ENCODE peak calls at places on chromosomes 6 and 20, in nine cellular contexts. L is AG10803; E is Peyer's patch; Z is CD8-positive, alpha-beta T cell; Q is cardiac fibroblast; M is hepatocyte; V is AG04450; J is transverse colon; O is kidney epithelial cell. I is an unnamed sample.

GRCh38 chr6:106801256-106801655 is 171.9 kb downstream of the QRSL1 start:
- DNase-seq in L (no peak), E (no peak), Z (no peak), Q (no peak), M (no peak), V (no peak), J (no peak), O (no peak), I (no peak)

GRCh38 chr20:23165307-23165750 is 79.2 kb upstream of the CD93 start:
- DNase-seq in L (no peak), E (peak; percentile 66), Z (no peak), Q (no peak), M (peak; percentile 52), V (no peak), J (peak; percentile 53), O (no peak), I (peak; percentile 23)

GRCh38 chr6:40328376-40328987 is 258.7 kb downstream of the LRFN2 start:
- DNase-seq in L (no peak), E (peak; percentile 64), Z (peak; percentile 40), Q (no peak), M (peak; percentile 75), V (no peak), J (peak; percentile 51), O (no peak), I (peak; percentile 78)

GRCh38 chr20:48614593-48615274 is 213.1 kb downstream of the PREX1 start:
- DNase-seq in L (no peak), E (peak; percentile 24), Z (no peak), Q (no peak), M (no peak), V (no peak), J (no peak), O (no peak), I (no peak)

GRCh38 chr20:51092238-51092822 is 69.4 kb upstream of the KCNG1 start:
- DNase-seq in L (peak; percentile 34), E (no peak), Z (no peak), Q (no peak), M (no peak), V (no peak), J (no peak), O (no peak), I (no peak)

GRCh38 chr20:21710341-21710740 is 4.9 kb downstream of the PAX1 start:
- DNase-seq in L (no peak), E (no peak), Z (no peak), Q (no peak), M (no peak), V (no peak), J (no peak), O (no peak), I (no peak)

GRCh38 chr6:11413728-11414127 is 123.8 kb upstream of the TMEM170B start:
- DNase-seq in L (peak; percentile 70), E (no peak), Z (no peak), Q (peak; percentile 78), M (no peak), V (no peak), J (no peak), O (no peak), I (no peak)

GRCh38 chr6:69917834-69918233 is 51.5 kb downstream of the COL19A1 start:
- DNase-seq in L (peak; percentile 28), E (no peak), Z (no peak), Q (peak; percentile 94), M (no peak), V (no peak), J (no peak), O (peak; percentile 64), I (no peak)

GRCh38 chr6:27214126-27214601 is 33.3 kb upstream of the PRSS16 start:
- DNase-seq in L (no peak), E (no peak), Z (no peak), Q (peak; percentile 32), M (no peak), V (no peak), J (no peak), O (no peak), I (no peak)

GRCh38 chr6:131954775-131955107 is 3.6 kb upstream of the CCN2 start:
- DNase-seq in L (peak; percentile 81), E (no peak), Z (no peak), Q (peak; percentile 100), M (peak; percentile 84), V (peak; percentile 99), J (peak; percentile 77), O (peak; percentile 91), I (peak; percentile 81)

GRCh38 chr6:109902870-109903269 is 75.2 kb upstream of the GPR6 start:
- DNase-seq in L (no peak), E (no peak), Z (no peak), Q (no peak), M (no peak), V (no peak), J (no peak), O (no peak), I (no peak)

GRCh38 chr20:63290677-63291472 is 2.1 kb upstream of the COL20A1 start:
- DNase-seq in L (peak; percentile 29), E (peak; percentile 74), Z (peak; percentile 62), Q (peak; percentile 34), M (peak; percentile 73), V (no peak), J (peak; percentile 41), O (no peak), I (peak; percentile 61)
- TF ChIP-seq CTCF in L (peak; percentile 57), E (peak; percentile 59), Z (peak; percentile 76), Q (peak; percentile 64), M (peak; percentile 65), V (peak; percentile 67), J (peak; percentile 62), O (peak; percentile 75), I (peak; percentile 75)

GRCh38 chr6:167485186-167485978 is 160.5 kb downstream of the TTLL2 start:
- DNase-seq in L (no peak), E (no peak), Z (no peak), Q (peak; percentile 25), M (peak; percentile 60), V (no peak), J (no peak), O (no peak), I (no peak)
- TF ChIP-seq CTCF in L (no peak), E (no peak), Z (no peak), Q (peak; percentile 15), M (peak; percentile 62), V (no peak), J (no peak), O (peak; percentile 33), I (peak; percentile 19)

GRCh38 chr20:6122873-6123649 is at the start of gene FERMT1:
- DNase-seq in L (peak; percentile 65), E (peak; percentile 86), Z (no peak), Q (peak; percentile 76), M (peak; percentile 89), V (no peak), J (peak; percentile 82), O (peak; percentile 34), I (peak; percentile 68)
- TF ChIP-seq CTCF in L (peak; percentile 22), E (no peak), Z (no peak), Q (peak; percentile 18), M (peak; percentile 38), V (no peak), J (no peak), O (peak; percentile 9), I (no peak)

GRCh38 chr6:111775145-111775936 is 97.9 kb downstream of the FYN start:
- DNase-seq in L (peak; percentile 61), E (no peak), Z (no peak), Q (no peak), M (no peak), V (no peak), J (no peak), O (no peak), I (no peak)

GRCh38 chr6:111779031-111779430 is 94.2 kb downstream of the FYN start:
- DNase-seq in L (no peak), E (no peak), Z (no peak), Q (no peak), M (no peak), V (no peak), J (no peak), O (no peak), I (no peak)

GRCh38 chr6:111779660-111780059 is 93.6 kb downstream of the FYN start:
- DNase-seq in L (no peak), E (no peak), Z (no peak), Q (no peak), M (no peak), V (no peak), J (no peak), O (no peak), I (no peak)

GRCh38 chr6:111776236-111777189 is 96.7 kb downstream of the FYN start:
- DNase-seq in L (no peak), E (no peak), Z (no peak), Q (no peak), M (no peak), V (no peak), J (no peak), O (no peak), I (no peak)

DNA sequence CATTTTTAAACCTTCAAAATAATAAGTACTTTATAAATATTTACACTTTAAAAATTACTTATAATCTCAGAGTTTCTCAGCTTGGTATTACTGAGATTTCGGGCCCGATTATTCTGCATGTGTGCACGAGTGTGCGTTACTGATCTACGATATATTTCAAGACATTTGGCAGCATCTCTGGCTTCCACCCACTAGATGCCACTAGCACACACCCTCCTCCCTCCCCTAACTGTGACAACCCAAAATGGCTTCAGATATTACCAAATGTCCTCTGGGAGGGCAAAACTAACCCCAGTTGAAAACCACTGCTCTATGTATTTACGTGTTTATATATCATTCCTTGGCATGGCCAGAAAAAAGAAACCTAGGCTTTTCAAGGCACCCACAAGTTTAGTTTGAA is 95.9 kb downstream of the FYN start:
- DNase-seq in L (no peak), E (no peak), Z (peak; percentile 41), Q (no peak), M (no peak), V (no peak), J (no peak), O (no peak), I (no peak)
- TF ChIP-seq CTCF in L (peak; percentile 25), E (no peak), Z (no peak), Q (no peak), M (peak; percentile 3), V (no peak), J (no peak), O (no peak), I (no peak)

DNA sequence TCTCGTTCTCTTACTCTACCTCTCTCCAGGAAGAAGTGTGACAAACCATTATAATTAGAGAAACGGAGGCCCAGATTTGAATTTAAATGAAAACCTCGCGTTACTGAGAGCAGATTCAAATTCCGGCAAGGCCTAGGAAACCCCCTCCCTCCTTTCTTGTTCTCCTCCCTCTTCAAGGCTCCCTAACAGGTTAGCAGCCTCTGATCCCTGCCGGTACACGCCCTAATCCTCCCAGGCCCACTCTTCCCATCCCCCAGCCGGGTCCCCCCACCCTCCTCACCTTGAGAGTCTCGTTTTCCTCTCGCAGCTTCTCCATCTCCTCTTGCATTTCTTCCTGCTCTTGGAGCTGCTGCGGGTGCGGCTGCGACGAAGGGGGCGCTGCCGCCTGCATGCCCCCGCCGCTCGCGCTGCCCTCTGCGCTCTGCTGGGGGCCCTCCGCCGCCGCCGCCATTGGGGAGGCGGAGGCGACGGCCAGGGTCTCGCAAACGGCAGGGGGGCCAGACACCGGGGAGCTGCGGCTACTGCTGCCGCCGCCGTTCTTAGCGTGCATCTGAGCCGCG is 3.8 kb downstream of the MTCL3 start:
- DNase-seq in L (no peak), E (no peak), Z (no peak), Q (peak; percentile 33), M (peak; percentile 44), V (no peak), J (no peak), O (no peak), I (no peak)
- TF ChIP-seq CTCF in L (no peak), E (no peak), Z (no peak), Q (no peak), M (no peak), V (peak; percentile 31), J (no peak), O (peak; percentile 20), I (no peak)